ENCODE peak calls at places on chromosomes 12 and 14, in four cellular contexts. One of them, this sample, is unnamed.

GRCh38 chr12:76310110-76310509 is 38.1 kb downstream of the BBS10 start:
- DNase-seq in HepG2: no peak
- DNase-seq in GM12878: no peak
- DNase-seq in K562: no peak
- DNase-seq in this sample: no peak

GRCh38 chr12:88181881-88182280 is 39.8 kb downstream of the TMTC3 start:
- DNase-seq in GM12878: no peak
- DNase-seq in K562: no peak
- DNase-seq in HepG2: no peak
- DNase-seq in this sample: no peak

GRCh38 chr14:60965402-60965801 is 15.5 kb downstream of the TRMT5 start:
- DNase-seq in K562: no peak
- DNase-seq in HepG2: no peak
- DNase-seq in GM12878: no peak
- DNase-seq in this sample: no peak

GRCh38 chr12:93275589-93275988 is 102.1 kb upstream of the NUDT4 start:
- DNase-seq in GM12878: no peak
- DNase-seq in K562: no peak
- DNase-seq in HepG2: no peak
- DNase-seq in this sample: no peak

GRCh38 chr14:70906785-70907171 is 481 bp upstream of the PCNX1 start:
- DNase-seq in K562: peak
- DNase-seq in GM12878: no peak
- DNase-seq in HepG2: no peak
- DNase-seq in this sample: no peak

GRCh38 chr12:115895247-115895646 is 382.2 kb downstream of the MED13L start:
- DNase-seq in K562: peak
- DNase-seq in HepG2: no peak
- DNase-seq in GM12878: no peak
- DNase-seq in this sample: no peak

GRCh38 chr12:64610092-64610659 is at the start of gene RASSF3:
- DNase-seq in HepG2: peak
- DNase-seq in K562: peak
- DNase-seq in GM12878: no peak
- DNase-seq in this sample: peak

GRCh38 chr12:52385226-52385702 is at the start of gene KRT84:
- DNase-seq in K562: no peak
- DNase-seq in HepG2: no peak
- DNase-seq in GM12878: no peak
- DNase-seq in this sample: no peak

GRCh38 chr14:23883684-23884540 is 69.7 kb upstream of the DHRS4 start:
- DNase-seq in K562: no peak
- DNase-seq in HepG2: peak
- DNase-seq in GM12878: no peak
- DNase-seq in this sample: no peak

GRCh38 chr12:75865315-75865714 is 166.3 kb downstream of the PHLDA1 start:
- DNase-seq in K562: no peak
- DNase-seq in GM12878: no peak
- DNase-seq in HepG2: no peak
- DNase-seq in this sample: no peak

GRCh38 chr14:50139192-50139591 is 22.8 kb upstream of the VCPKMT start:
- DNase-seq in GM12878: no peak
- DNase-seq in HepG2: no peak
- DNase-seq in K562: no peak
- DNase-seq in this sample: no peak

GRCh38 chr12:114611145-114612018 is 72.6 kb downstream of the TBX3 start:
- DNase-seq in K562: no peak
- DNase-seq in GM12878: no peak
- DNase-seq in HepG2: peak
- DNase-seq in this sample: no peak

GRCh38 chr14:73376585-73376984 is 81.8 kb downstream of the NUMB start:
- DNase-seq in HepG2: no peak
- DNase-seq in GM12878: no peak
- DNase-seq in K562: no peak
- DNase-seq in this sample: no peak

GRCh38 chr12:120276734-120277133 is 11.2 kb upstream of the PXN start:
- DNase-seq in GM12878: no peak
- DNase-seq in HepG2: peak
- DNase-seq in K562: no peak
- DNase-seq in this sample: no peak

GRCh38 chr12:64696065-64696741 is 63.0 kb downstream of the GNS start:
- DNase-seq in HepG2: peak
- DNase-seq in K562: peak
- DNase-seq in GM12878: no peak
- DNase-seq in this sample: peak

GRCh38 chr12:109116611-109116949 is 193 bp downstream of the ACACB start:
- DNase-seq in GM12878: no peak
- DNase-seq in K562: no peak
- DNase-seq in HepG2: no peak
- DNase-seq in this sample: no peak
- TF ChIP-seq SMC3 in GM12878: no peak
- TF ChIP-seq SMC3 in K562: no peak
- TF ChIP-seq SMC3 in HepG2: no peak
- TF ChIP-seq SMC3 in this sample: no peak

GRCh38 chr14:21940887-21941855 is 267.6 kb upstream of the OR4E1 start:
- DNase-seq in K562: peak
- DNase-seq in HepG2: peak
- DNase-seq in GM12878: no peak
- DNase-seq in this sample: peak
- TF ChIP-seq FOXM1 in K562: no peak
- TF ChIP-seq FOXM1 in HepG2: no peak
- TF ChIP-seq FOXM1 in GM12878: no peak
- TF ChIP-seq FOXM1 in this sample: no peak

DNA sequence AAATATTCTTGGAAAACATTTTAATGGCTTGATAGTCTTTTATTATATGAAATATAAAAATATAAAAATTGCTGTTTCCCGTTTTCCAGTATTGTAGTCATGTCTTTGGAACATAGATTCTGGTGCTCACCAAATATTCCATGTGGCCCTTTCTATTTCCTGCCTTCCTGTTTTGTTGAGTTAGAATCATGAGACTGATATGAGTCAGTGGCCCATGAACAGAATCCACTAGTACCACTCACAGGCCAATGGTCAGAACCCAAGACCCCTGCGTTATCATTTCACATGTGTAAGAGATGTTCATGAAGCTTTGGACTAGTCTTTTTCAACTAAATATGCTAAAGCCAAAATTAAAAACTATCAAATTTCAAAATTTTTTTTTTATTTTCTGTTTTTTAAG is 56.9 kb downstream of the BICD1 start:
- DNase-seq in HepG2: no peak
- DNase-seq in GM12878: no peak
- DNase-seq in K562: no peak
- DNase-seq in this sample: no peak
- TF ChIP-seq SMC3 in HepG2: no peak
- TF ChIP-seq SMC3 in GM12878: no peak
- TF ChIP-seq SMC3 in K562: no peak
- TF ChIP-seq SMC3 in this sample: no peak

GRCh38 chr12:4700621-4701026 is 19.6 kb upstream of the GALNT8 start:
- DNase-seq in HepG2: no peak
- DNase-seq in K562: no peak
- DNase-seq in GM12878: no peak
- DNase-seq in this sample: no peak
- TF ChIP-seq FOXM1 in HepG2: no peak
- TF ChIP-seq FOXM1 in K562: no peak
- TF ChIP-seq FOXM1 in GM12878: no peak
- TF ChIP-seq FOXM1 in this sample: no peak

GRCh38 chr12:77667101-77667500 is 163.6 kb upstream of the NAV3 start:
- DNase-seq in GM12878: no peak
- DNase-seq in HepG2: no peak
- DNase-seq in K562: no peak
- DNase-seq in this sample: no peak
- TF ChIP-seq SMC3 in GM12878: no peak
- TF ChIP-seq SMC3 in HepG2: no peak
- TF ChIP-seq SMC3 in K562: no peak
- TF ChIP-seq SMC3 in this sample: no peak

DNA sequence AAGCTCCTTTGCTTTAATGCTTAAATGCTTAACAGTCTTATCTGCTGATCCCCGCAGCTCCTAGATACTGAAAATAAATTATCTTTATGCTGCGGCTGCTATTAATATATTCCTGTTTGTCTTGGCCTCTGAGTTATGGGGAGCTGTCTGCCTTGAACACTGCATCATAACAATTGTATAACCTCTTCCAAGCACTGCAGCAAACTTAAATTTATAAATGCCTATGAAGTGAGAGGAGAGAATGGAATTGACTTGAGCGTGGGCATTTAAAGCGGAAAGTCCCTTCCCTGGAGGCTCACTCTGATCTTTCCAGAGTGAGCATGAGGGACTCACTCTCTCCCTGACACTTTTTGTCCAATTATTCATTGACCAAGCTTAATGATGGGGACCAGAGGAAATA is 23.1 kb upstream of the DCP1B start:
- DNase-seq in HepG2: no peak
- DNase-seq in GM12878: no peak
- DNase-seq in K562: no peak
- DNase-seq in this sample: no peak
- TF ChIP-seq FOXM1 in HepG2: no peak
- TF ChIP-seq FOXM1 in GM12878: no peak
- TF ChIP-seq FOXM1 in K562: no peak
- TF ChIP-seq FOXM1 in this sample: no peak

GRCh38 chr12:130644124-130644523 is 72.0 kb downstream of the RIMBP2 start:
- DNase-seq in GM12878: no peak
- DNase-seq in HepG2: no peak
- DNase-seq in K562: no peak
- DNase-seq in this sample: no peak
- TF ChIP-seq SMC3 in GM12878: no peak
- TF ChIP-seq SMC3 in HepG2: no peak
- TF ChIP-seq SMC3 in K562: no peak
- TF ChIP-seq SMC3 in this sample: no peak

DNA sequence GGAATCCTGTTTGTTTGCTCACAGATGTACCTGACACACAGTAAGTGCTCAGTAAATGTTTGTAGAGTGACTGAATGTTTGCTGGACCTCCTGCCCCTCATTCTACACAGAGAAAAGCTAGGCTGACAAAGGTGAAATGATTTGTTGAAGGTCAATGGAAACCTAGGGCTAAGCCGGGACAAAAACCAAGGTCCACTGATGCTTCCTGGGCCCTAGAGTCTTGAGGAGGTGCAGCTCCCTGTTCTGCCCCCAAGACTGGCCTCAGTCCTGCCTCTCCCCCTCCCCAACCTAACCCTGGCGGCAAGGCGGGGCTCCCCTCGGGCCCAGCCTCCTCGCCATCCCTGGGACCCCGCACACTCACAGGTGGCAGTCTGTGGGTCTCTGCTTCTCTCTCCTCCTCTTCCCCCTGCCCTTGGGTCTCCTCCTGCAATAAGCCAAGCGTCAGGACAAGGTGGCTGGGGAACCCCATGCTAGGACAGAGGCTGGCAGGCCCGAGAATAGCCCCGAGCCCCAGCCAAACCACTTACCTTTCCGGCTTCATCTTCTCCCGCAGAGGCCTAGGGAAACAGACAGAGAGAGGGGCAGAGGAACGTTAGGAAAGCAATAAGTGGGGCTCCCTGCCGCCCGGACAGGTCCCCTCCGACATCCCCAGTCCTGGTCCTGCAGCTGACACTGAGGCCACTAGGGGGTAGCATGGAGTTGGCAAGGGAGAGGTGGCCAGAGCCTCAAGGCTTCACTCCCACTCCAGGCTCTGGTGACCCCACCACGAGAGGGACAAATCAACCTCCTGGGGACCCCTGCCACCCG is 9.3 kb downstream of the PGF start:
- DNase-seq in K562: peak
- DNase-seq in GM12878: no peak
- DNase-seq in HepG2: peak
- DNase-seq in this sample: peak
- TF ChIP-seq FOXM1 in K562: no peak
- TF ChIP-seq FOXM1 in GM12878: no peak
- TF ChIP-seq FOXM1 in HepG2: no peak
- TF ChIP-seq FOXM1 in this sample: no peak

GRCh38 chr12:13695781-13696180 is 285.6 kb downstream of the GRIN2B start:
- DNase-seq in GM12878: no peak
- DNase-seq in HepG2: no peak
- DNase-seq in K562: no peak
- DNase-seq in this sample: no peak
- TF ChIP-seq SMC3 in GM12878: no peak
- TF ChIP-seq SMC3 in HepG2: no peak
- TF ChIP-seq SMC3 in K562: no peak
- TF ChIP-seq SMC3 in this sample: no peak

This sample was measured in SK-N-SH.